ENCODE peak calls at places on chromosome 21, in nine cellular contexts. T is fibroblast of lung, H is neural progenitor cell, K is astrocyte of the spinal cord, B is nephron progenitor cell, Z is A549, V is HFFc6, U is Calu3, O is Panc1. N is an unnamed sample.

GRCh38 chr21:41321908-41322495 is 5.4 kb downstream of the FAM3B start:
- DNase-seq in T (no peak), H (no peak), K (no peak), B (no peak), Z (no peak), V (no peak), U (no peak), O (no peak), N (no peak)

GRCh38 chr21:15788847-15789548 is 59.2 kb downstream of the USP25 start:
- DNase-seq in T (peak; percentile 70), H (no peak), K (peak; percentile 32), B (no peak), Z (no peak), V (peak; percentile 15), U (no peak), O (no peak), N (no peak)

GRCh38 chr21:33794586-33794985 is 121.0 kb downstream of the ATP5PO start:
- DNase-seq in T (no peak), H (peak; percentile 16), K (no peak), B (no peak), Z (no peak), V (no peak), U (no peak), O (no peak), N (no peak)

GRCh38 chr21:42570841-42571387 is 57.3 kb downstream of the SLC37A1 start:
- DNase-seq in T (no peak), H (peak; percentile 91), K (no peak), B (peak; percentile 61), Z (peak; percentile 7), V (no peak), U (no peak), O (no peak), N (no peak)

GRCh38 chr21:33976980-33977720 is 61.5 kb upstream of the ATP5PO start:
- DNase-seq in T (no peak), H (no peak), K (no peak), B (no peak), Z (no peak), V (no peak), U (no peak), O (no peak), N (no peak)

GRCh38 chr21:43864313-43864805 is 664 bp upstream of the AGPAT3 start:
- DNase-seq in T (peak; percentile 21), H (peak; percentile 47), K (no peak), B (peak; percentile 64), Z (peak; percentile 48), V (no peak), U (peak; percentile 68), O (no peak), N (no peak)

GRCh38 chr21:32734214-32734613 is 6.4 kb upstream of the SYNJ1 start:
- DNase-seq in T (no peak), H (no peak), K (no peak), B (no peak), Z (no peak), V (no peak), U (no peak), O (no peak), N (no peak)

GRCh38 chr21:42102516-42102915 is 31.4 kb downstream of the UMODL1 start:
- DNase-seq in T (no peak), H (no peak), K (no peak), B (no peak), Z (no peak), V (no peak), U (no peak), O (no peak), N (no peak)

GRCh38 chr21:21968810-21969588 is 970.8 kb downstream of the NCAM2 start:
- DNase-seq in T (no peak), H (no peak), K (peak; percentile 38), B (no peak), Z (no peak), V (no peak), U (no peak), O (no peak), N (no peak)

GRCh38 chr21:15172963-15173362 is 108.2 kb upstream of the NRIP1 start:
- DNase-seq in T (no peak), H (no peak), K (no peak), B (no peak), Z (no peak), V (no peak), U (no peak), O (no peak), N (no peak)

GRCh38 chr21:24895885-24896734 is 711.2 kb downstream of the MRPL39 start:
- DNase-seq in T (peak; percentile 42), H (peak; percentile 27), K (peak; percentile 52), B (no peak), Z (no peak), V (peak; percentile 32), U (no peak), O (no peak), N (peak; percentile 43)

GRCh38 chr21:14072761-14073535 is 137.8 kb downstream of the LIPI start:
- DNase-seq in T (no peak), H (no peak), K (no peak), B (no peak), Z (no peak), V (no peak), U (no peak), O (no peak), N (no peak)

GRCh38 chr21:42265229-42265812 is 46.4 kb downstream of the ABCG1 start:
- DNase-seq in T (no peak), H (no peak), K (no peak), B (no peak), Z (no peak), V (no peak), U (no peak), O (no peak), N (no peak)

GRCh38 chr21:21682172-21682571 is 684.0 kb downstream of the NCAM2 start:
- DNase-seq in T (peak; percentile 86), H (no peak), K (peak; percentile 69), B (no peak), Z (no peak), V (peak; percentile 61), U (no peak), O (no peak), N (no peak)

GRCh38 chr21:23612210-23612609 is 1995.1 kb downstream of the MRPL39 start:
- DNase-seq in T (no peak), H (no peak), K (no peak), B (no peak), Z (no peak), V (no peak), U (no peak), O (no peak), N (no peak)

GRCh38 chr21:25670726-25671125 is 31.7 kb downstream of the JAM2 start:
- DNase-seq in T (peak; percentile 60), H (no peak), K (peak; percentile 5), B (no peak), Z (no peak), V (no peak), U (no peak), O (no peak), N (peak; percentile 85)

GRCh38 chr21:42417533-42417932 is 13.8 kb downstream of the UBASH3A start:
- DNase-seq in T (no peak), H (no peak), K (no peak), B (no peak), Z (no peak), V (no peak), U (no peak), O (no peak), N (no peak)

GRCh38 chr21:43281661-43282357 is 113.0 kb downstream of the CRYAA start:
- DNase-seq in T (no peak), H (no peak), K (no peak), B (no peak), Z (no peak), V (no peak), U (no peak), O (no peak), N (no peak)

GRCh38 chr21:32457360-32457840 is 44.9 kb downstream of the EVA1C start:
- DNase-seq in T (no peak), H (no peak), K (no peak), B (no peak), Z (peak; percentile 74), V (no peak), U (peak; percentile 37), O (no peak), N (no peak)

GRCh38 chr21:41753001-41753725 is 13.7 kb downstream of the RIPK4 start:
- DNase-seq in T (no peak), H (no peak), K (no peak), B (no peak), Z (no peak), V (no peak), U (no peak), O (no peak), N (no peak)

GRCh38 chr21:42572906-42573495 is 59.3 kb downstream of the SLC37A1 start:
- DNase-seq in T (no peak), H (no peak), K (no peak), B (no peak), Z (no peak), V (no peak), U (no peak), O (no peak), N (no peak)

GRCh38 chr21:42347601-42348327 is 3.0 kb downstream of the TFF2 start:
- DNase-seq in T (no peak), H (no peak), K (no peak), B (no peak), Z (no peak), V (no peak), U (no peak), O (no peak), N (no peak)

GRCh38 chr21:42398130-42398394 is 2.2 kb upstream of the TMPRSS3 start:
- DNase-seq in T (no peak), H (no peak), K (no peak), B (no peak), Z (no peak), V (no peak), U (no peak), O (no peak), N (no peak)

GRCh38 chr21:45309069-45309521 is 21.4 kb upstream of the POFUT2 start:
- DNase-seq in T (peak; percentile 45), H (peak; percentile 82), K (peak; percentile 75), B (peak; percentile 81), Z (peak; percentile 55), V (no peak), U (peak; percentile 63), O (no peak), N (no peak)
- TF ChIP-seq CTCF in T (peak; percentile 69), H (peak; percentile 82), K (peak; percentile 79), B (peak; percentile 78), Z (peak; percentile 57), V (peak; percentile 87), U (peak; percentile 50), O (peak; percentile 94), N (peak; percentile 76)

GRCh38 chr21:28177008-28177603 is 815.6 kb downstream of the LTN1 start:
- DNase-seq in T (no peak), H (no peak), K (no peak), B (no peak), Z (no peak), V (no peak), U (no peak), O (no peak), N (no peak)
- TF ChIP-seq CTCF in T (no peak), H (no peak), K (no peak), B (no peak), Z (no peak), V (no peak), U (no peak), O (no peak), N (no peak)

GRCh38 chr21:36661511-36662309 is 37.2 kb upstream of the SIM2 start:
- DNase-seq in T (peak; percentile 19), H (peak; percentile 62), K (peak; percentile 29), B (peak; percentile 43), Z (peak; percentile 54), V (peak; percentile 4), U (peak; percentile 30), O (no peak), N (peak; percentile 23)
- TF ChIP-seq CTCF in T (peak; percentile 54), H (peak; percentile 61), K (peak; percentile 60), B (peak; percentile 43), Z (peak; percentile 47), V (peak; percentile 74), U (peak; percentile 15), O (peak; percentile 78), N (peak; percentile 61)

GRCh38 chr21:17146426-17146825 is 366.4 kb upstream of the CXADR start:
- DNase-seq in T (no peak), H (no peak), K (no peak), B (no peak), Z (no peak), V (no peak), U (no peak), O (no peak), N (no peak)
- TF ChIP-seq CTCF in T (no peak), H (peak; percentile 34), K (no peak), B (no peak), Z (peak; percentile 6), V (no peak), U (no peak), O (no peak), N (peak; percentile 6)

N was measured in astrocyte of the cerebellum.